ENCODE peak calls at places on chromosomes 13 and 19, in six cellular contexts. I is transverse colon, G is neural crest cell, N is lung, W is tibial nerve, D is left ventricle myocardium inferior. V is an unnamed sample.

GRCh38 chr19:42850981-42851717 is 28.4 kb downstream of the PSG1 start:
- DNase-seq in I (peak), G (no peak), N (no peak), W (peak), D (peak), V (peak)

GRCh38 chr19:45939792-45940514 is 25.4 kb upstream of the NANOS2 start:
- DNase-seq in I (no peak), G (no peak), N (no peak), W (no peak), D (no peak), V (no peak)

GRCh38 chr13:20356437-20356836 is 124.3 kb upstream of the GJB6 start:
- DNase-seq in I (no peak), G (no peak), N (no peak), W (no peak), D (no peak), V (no peak)

GRCh38 chr13:35729926-35730627 is 253.6 kb upstream of the MAB21L1 start:
- DNase-seq in I (no peak), G (no peak), N (no peak), W (peak), D (peak), V (no peak)

GRCh38 chr19:6767081-6767356 is 216 bp downstream of the SH2D3A start:
- DNase-seq in I (no peak), G (no peak), N (no peak), W (no peak), D (no peak), V (no peak)

GRCh38 chr13:110575322-110576069 is 14.0 kb upstream of the RAB20 start:
- DNase-seq in I (no peak), G (no peak), N (no peak), W (peak), D (peak), V (no peak)

GRCh38 chr19:15014579-15014978 is 34.7 kb upstream of the CASP14 start:
- DNase-seq in I (no peak), G (no peak), N (no peak), W (no peak), D (no peak), V (no peak)

GRCh38 chr19:38149597-38149996 is 74.4 kb downstream of the DPF1 start:
- DNase-seq in I (no peak), G (no peak), N (no peak), W (no peak), D (no peak), V (no peak)

GRCh38 chr13:94433055-94433947 is 46.2 kb downstream of the DCT start:
- DNase-seq in I (peak), G (no peak), N (no peak), W (no peak), D (no peak), V (no peak)

GRCh38 chr19:55115446-55116065 is 1.9 kb downstream of the PPP1R12C start:
- DNase-seq in I (no peak), G (no peak), N (no peak), W (no peak), D (no peak), V (no peak)

GRCh38 chr19:6739390-6739883 is at the start of gene TRIP10:
- DNase-seq in I (peak), G (peak), N (peak), W (peak), D (peak), V (no peak)

DNA sequence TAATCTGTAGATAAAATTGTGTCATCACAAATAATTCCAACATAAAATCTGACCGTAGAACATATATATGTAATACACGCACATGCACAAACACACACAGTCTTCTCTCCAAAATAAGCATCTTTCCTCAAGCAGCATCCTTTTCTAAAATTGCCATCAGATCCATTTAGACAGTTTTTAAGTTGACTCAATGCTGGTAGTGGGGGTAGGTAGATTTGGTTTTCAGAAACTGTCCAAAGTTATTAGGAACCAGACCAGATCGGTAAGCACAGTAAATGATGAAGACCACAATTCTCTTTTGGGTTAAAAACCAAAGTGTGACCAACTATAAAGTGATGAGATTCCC is 64.6 kb downstream of the SERP2 start:
- DNase-seq in I (no peak), G (no peak), N (no peak), W (no peak), D (no peak), V (no peak)
- TF ChIP-seq CTCF in I (no peak), G (no peak), N (no peak), W (no peak), D (no peak), V (no peak)

DNA sequence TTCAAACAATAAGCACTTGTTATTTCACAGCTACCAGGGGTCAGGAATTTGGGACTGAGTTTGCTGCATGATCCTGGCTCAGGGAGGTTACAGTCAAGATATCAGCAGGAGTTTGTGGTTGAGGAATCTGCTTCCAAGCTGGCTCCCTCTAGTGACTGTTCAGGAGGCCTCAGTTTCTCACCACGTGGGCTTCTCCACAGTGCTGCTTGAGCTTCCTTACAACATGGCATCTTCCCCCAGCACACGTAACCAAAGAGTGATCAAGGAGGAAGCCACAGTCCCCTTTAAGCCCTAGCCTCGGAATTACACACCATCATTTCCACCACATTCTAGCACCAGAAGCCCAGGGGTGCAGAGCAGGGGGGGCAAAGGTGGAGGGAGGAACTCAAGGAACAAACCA is 28.8 kb downstream of the CELF5 start:
- DNase-seq in I (no peak), G (no peak), N (no peak), W (no peak), D (no peak), V (no peak)
- TF ChIP-seq CTCF in I (no peak), G (no peak), N (no peak), W (no peak), D (no peak), V (no peak)

DNA sequence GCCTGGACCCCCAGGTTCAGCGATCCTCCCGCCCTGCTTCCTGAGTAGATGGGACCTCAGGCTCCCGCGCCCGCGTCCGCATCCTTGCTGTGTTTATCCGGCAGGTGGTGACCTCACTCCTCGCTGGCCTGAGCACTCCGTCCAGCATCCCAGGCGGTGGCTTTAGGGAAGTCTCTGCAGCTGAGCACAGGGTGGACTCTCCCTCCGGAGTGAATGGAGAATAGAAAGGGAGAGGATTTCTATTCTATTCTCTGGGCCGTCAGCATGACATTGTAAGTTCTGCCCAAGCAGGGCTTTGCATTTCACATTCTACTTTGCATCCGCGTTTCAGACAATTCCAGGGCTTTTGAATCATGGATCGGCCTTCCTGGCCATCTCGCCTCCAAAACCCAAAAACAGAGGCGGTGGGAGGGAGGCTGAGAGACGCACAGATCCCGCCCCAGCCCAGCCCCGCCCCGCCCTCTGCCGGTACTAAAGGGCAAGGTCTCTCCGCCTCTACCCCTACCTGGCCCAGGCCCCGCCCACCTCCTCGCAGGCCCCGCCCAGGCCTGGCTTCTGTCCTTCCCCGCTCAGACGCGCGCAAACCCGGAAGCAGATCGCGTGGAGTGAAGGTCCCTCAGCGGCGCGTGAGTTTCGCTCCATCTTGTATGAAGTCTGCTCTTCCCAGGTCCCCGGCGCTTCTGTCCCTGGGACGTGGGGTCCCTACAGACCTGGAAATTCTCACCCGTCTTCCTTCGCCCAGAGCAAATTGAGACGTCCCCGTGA is at the start of gene ZNF525:
- DNase-seq in I (peak), G (peak), N (peak), W (peak), D (peak), V (peak)
- TF ChIP-seq CTCF in I (peak), G (peak), N (no peak), W (peak), D (peak), V (peak)

GRCh38 chr19:35246466-35247096 is 2.2 kb upstream of the LSR start:
- DNase-seq in I (no peak), G (no peak), N (peak), W (no peak), D (no peak), V (no peak)

GRCh38 chr19:35249848-35250711 is 1.3 kb downstream of the LSR start:
- DNase-seq in I (no peak), G (no peak), N (peak), W (no peak), D (no peak), V (no peak)

GRCh38 chr19:35248310-35249145 is at the start of gene LSR:
- DNase-seq in I (peak), G (no peak), N (peak), W (no peak), D (no peak), V (peak)

GRCh38 chr19:35249146-35249847 is 495 bp downstream of the LSR start:
- DNase-seq in I (peak), G (no peak), N (peak), W (no peak), D (no peak), V (no peak)

GRCh38 chr19:35247526-35248309 is 1.1 kb upstream of the LSR start:
- DNase-seq in I (peak), G (no peak), N (peak), W (no peak), D (no peak), V (peak)
- TF ChIP-seq CTCF in I (peak), G (peak), N (peak), W (peak), D (peak), V (peak)

GRCh38 chr19:10227215-10227971 is 3.7 kb downstream of the S1PR2 start:
- DNase-seq in I (no peak), G (peak), N (peak), W (peak), D (peak), V (no peak)
- TF ChIP-seq CTCF in I (no peak), G (no peak), N (no peak), W (peak), D (no peak), V (no peak)

GRCh38 chr13:57582032-57582431 is 49.5 kb upstream of the PCDH17 start:
- DNase-seq in I (no peak), G (no peak), N (no peak), W (no peak), D (no peak), V (no peak)
- TF ChIP-seq CTCF in I (no peak), G (peak), N (no peak), W (no peak), D (no peak), V (no peak)

GRCh38 chr19:3684817-3685410 is 15.4 kb downstream of the PIP5K1C start:
- DNase-seq in I (no peak), G (no peak), N (no peak), W (no peak), D (no peak), V (no peak)
- TF ChIP-seq CTCF in I (no peak), G (no peak), N (no peak), W (no peak), D (no peak), V (no peak)

GRCh38 chr13:24540236-24541126 is 27.9 kb upstream of the PARP4 start:
- DNase-seq in I (no peak), G (peak), N (no peak), W (no peak), D (no peak), V (no peak)
- TF ChIP-seq CTCF in I (no peak), G (peak), N (no peak), W (no peak), D (peak), V (peak)